ENCODE peak calls at places on chromosomes 7 and 10, in seven cellular contexts. One of them, this sample, is unnamed. For H3K9me3 and H3K4me1, the result is how much of the 10 kb centered on the place peaks cover.

GRCh38 chr10:13560597-13560996 is 26.2 kb upstream of the PRPF18 start:
- DNase-seq in uterus: no peak
- DNase-seq in heart left ventricle: no peak
- DNase-seq in heart right ventricle: no peak
- DNase-seq in RWPE2: no peak
- DNase-seq in cardiac muscle cell: peak
- DNase-seq in ovary: no peak
- DNase-seq in this sample: no peak

GRCh38 chr7:40889099-40889498 is 754.3 kb downstream of the SUGCT start:
- DNase-seq in uterus: no peak
- DNase-seq in heart left ventricle: no peak
- DNase-seq in heart right ventricle: no peak
- DNase-seq in RWPE2: no peak
- DNase-seq in cardiac muscle cell: no peak
- DNase-seq in ovary: no peak
- DNase-seq in this sample: no peak

GRCh38 chr7:29035044-29035740 is 77.1 kb upstream of the TRIL start:
- DNase-seq in uterus: no peak
- DNase-seq in heart left ventricle: no peak
- DNase-seq in heart right ventricle: no peak
- DNase-seq in RWPE2: no peak
- DNase-seq in cardiac muscle cell: peak
- DNase-seq in ovary: no peak
- DNase-seq in this sample: no peak

GRCh38 chr10:94111367-94111766 is 117.6 kb downstream of the PLCE1 start:
- DNase-seq in uterus: no peak
- DNase-seq in heart left ventricle: no peak
- DNase-seq in heart right ventricle: no peak
- DNase-seq in RWPE2: no peak
- DNase-seq in cardiac muscle cell: no peak
- DNase-seq in ovary: no peak
- DNase-seq in this sample: no peak

GRCh38 chr10:74485283-74485682 is 334.3 kb downstream of the ADK start:
- DNase-seq in uterus: no peak
- DNase-seq in heart left ventricle: no peak
- DNase-seq in heart right ventricle: no peak
- DNase-seq in RWPE2: no peak
- DNase-seq in cardiac muscle cell: no peak
- DNase-seq in ovary: no peak
- DNase-seq in this sample: no peak

GRCh38 chr10:66318761-66319160 is 607.1 kb upstream of the LRRTM3 start:
- DNase-seq in uterus: no peak
- DNase-seq in heart left ventricle: no peak
- DNase-seq in heart right ventricle: no peak
- DNase-seq in RWPE2: no peak
- DNase-seq in cardiac muscle cell: no peak
- DNase-seq in ovary: no peak
- DNase-seq in this sample: no peak

GRCh38 chr10:15168781-15169554 is 475 bp upstream of the NMT2 start:
- DNase-seq in uterus: peak
- DNase-seq in heart left ventricle: peak
- DNase-seq in heart right ventricle: peak
- DNase-seq in RWPE2: peak
- DNase-seq in cardiac muscle cell: peak
- DNase-seq in ovary: peak
- DNase-seq in this sample: peak

GRCh38 chr7:12715372-12716133 is 28.1 kb downstream of the ARL4A start:
- DNase-seq in uterus: peak
- DNase-seq in heart left ventricle: peak
- DNase-seq in heart right ventricle: peak
- DNase-seq in RWPE2: peak
- DNase-seq in cardiac muscle cell: peak
- DNase-seq in ovary: peak
- DNase-seq in this sample: no peak

GRCh38 chr7:151631149-151631967 is 111.7 kb upstream of the RHEB start:
- DNase-seq in uterus: peak
- DNase-seq in heart left ventricle: no peak
- DNase-seq in heart right ventricle: no peak
- DNase-seq in RWPE2: no peak
- DNase-seq in cardiac muscle cell: peak
- DNase-seq in ovary: no peak
- DNase-seq in this sample: no peak

GRCh38 chr7:117673367-117673766 is 193.5 kb downstream of the CFTR start:
- DNase-seq in uterus: no peak
- DNase-seq in heart left ventricle: no peak
- DNase-seq in heart right ventricle: peak
- DNase-seq in RWPE2: no peak
- DNase-seq in cardiac muscle cell: peak
- DNase-seq in ovary: peak
- DNase-seq in this sample: no peak

GRCh38 chr7:26850193-26850651 is 14.2 kb downstream of the SKAP2 start:
- DNase-seq in uterus: no peak
- DNase-seq in heart left ventricle: no peak
- DNase-seq in heart right ventricle: no peak
- DNase-seq in RWPE2: no peak
- DNase-seq in cardiac muscle cell: no peak
- DNase-seq in ovary: no peak
- DNase-seq in this sample: no peak

GRCh38 chr7:12207046-12207445 is 4.0 kb upstream of the TMEM106B start:
- DNase-seq in uterus: no peak
- DNase-seq in heart left ventricle: no peak
- DNase-seq in heart right ventricle: no peak
- DNase-seq in RWPE2: no peak
- DNase-seq in cardiac muscle cell: no peak
- DNase-seq in ovary: no peak
- DNase-seq in this sample: no peak

GRCh38 chr7:80724249-80724871 is 85.9 kb downstream of the CD36 start:
- DNase-seq in uterus: no peak
- DNase-seq in heart left ventricle: no peak
- DNase-seq in heart right ventricle: no peak
- DNase-seq in RWPE2: no peak
- DNase-seq in cardiac muscle cell: no peak
- DNase-seq in ovary: no peak
- DNase-seq in this sample: no peak

GRCh38 chr10:72171175-72171630 is 44.6 kb upstream of the ANAPC16 start:
- DNase-seq in uterus: no peak
- DNase-seq in heart left ventricle: no peak
- DNase-seq in heart right ventricle: no peak
- DNase-seq in RWPE2: peak
- DNase-seq in cardiac muscle cell: peak
- DNase-seq in ovary: no peak
- DNase-seq in this sample: no peak

GRCh38 chr7:25950488-25951413 is 201.2 kb upstream of the NFE2L3 start:
- DNase-seq in uterus: peak
- DNase-seq in heart left ventricle: peak
- DNase-seq in heart right ventricle: peak
- DNase-seq in RWPE2: peak
- DNase-seq in cardiac muscle cell: peak
- DNase-seq in ovary: peak
- DNase-seq in this sample: peak

GRCh38 chr10:11896549-11897200 is 73.5 kb downstream of the PROSER2 start:
- DNase-seq in uterus: no peak
- DNase-seq in heart left ventricle: no peak
- DNase-seq in heart right ventricle: no peak
- DNase-seq in RWPE2: no peak
- DNase-seq in cardiac muscle cell: no peak
- DNase-seq in ovary: no peak
- DNase-seq in this sample: no peak

GRCh38 chr10:96556003-96556402 is 30.8 kb downstream of the TM9SF3 start:
- DNase-seq in uterus: no peak
- DNase-seq in heart left ventricle: no peak
- DNase-seq in heart right ventricle: no peak
- DNase-seq in RWPE2: no peak
- DNase-seq in cardiac muscle cell: peak
- DNase-seq in ovary: no peak
- DNase-seq in this sample: no peak

GRCh38 chr7:5495581-5496375 is 72.1 kb upstream of the TNRC18 start:
- DNase-seq in uterus: peak
- DNase-seq in heart left ventricle: peak
- DNase-seq in heart right ventricle: peak
- DNase-seq in RWPE2: no peak
- DNase-seq in cardiac muscle cell: no peak
- DNase-seq in ovary: peak
- DNase-seq in this sample: no peak

GRCh38 chr10:91146146-91146545 is 74.3 kb upstream of the PCGF5 start:
- DNase-seq in uterus: no peak
- DNase-seq in heart left ventricle: no peak
- DNase-seq in heart right ventricle: no peak
- DNase-seq in RWPE2: no peak
- DNase-seq in cardiac muscle cell: no peak
- DNase-seq in ovary: no peak
- DNase-seq in this sample: no peak

GRCh38 chr10:80100116-80100515 is 21.7 kb downstream of the TMEM254 start:
- DNase-seq in uterus: no peak
- DNase-seq in heart left ventricle: no peak
- DNase-seq in heart right ventricle: no peak
- DNase-seq in RWPE2: no peak
- DNase-seq in cardiac muscle cell: no peak
- DNase-seq in ovary: no peak
- DNase-seq in this sample: no peak

GRCh38 chr7:155090647-155091046 is 20.5 kb downstream of the HTR5A start:
- DNase-seq in uterus: no peak
- DNase-seq in heart left ventricle: no peak
- DNase-seq in heart right ventricle: no peak
- DNase-seq in RWPE2: no peak
- DNase-seq in cardiac muscle cell: no peak
- DNase-seq in ovary: no peak
- DNase-seq in this sample: no peak

GRCh38 chr7:132240262-132240661 is 336.0 kb downstream of the PLXNA4 start:
- DNase-seq in uterus: no peak
- DNase-seq in heart left ventricle: no peak
- DNase-seq in heart right ventricle: no peak
- DNase-seq in RWPE2: no peak
- DNase-seq in cardiac muscle cell: no peak
- DNase-seq in ovary: no peak
- DNase-seq in this sample: no peak

GRCh38 chr7:102890292-102890970 is 22.4 kb upstream of the LRRC17 start:
- DNase-seq in uterus: no peak
- DNase-seq in heart left ventricle: peak
- DNase-seq in heart right ventricle: peak
- DNase-seq in RWPE2: no peak
- DNase-seq in cardiac muscle cell: peak
- DNase-seq in ovary: no peak
- DNase-seq in this sample: no peak

GRCh38 chr10:71880425-71881306 is 29.6 kb upstream of the PSAP start:
- DNase-seq in uterus: no peak
- DNase-seq in heart left ventricle: peak
- DNase-seq in heart right ventricle: no peak
- DNase-seq in RWPE2: no peak
- DNase-seq in cardiac muscle cell: no peak
- DNase-seq in ovary: no peak
- DNase-seq in this sample: no peak

GRCh38 chr7:67589178-67589577 is 592.5 kb downstream of the TYW1 start:
- DNase-seq in uterus: no peak
- DNase-seq in heart left ventricle: no peak
- DNase-seq in heart right ventricle: no peak
- DNase-seq in RWPE2: no peak
- DNase-seq in cardiac muscle cell: no peak
- DNase-seq in ovary: no peak
- DNase-seq in this sample: no peak

DNA sequence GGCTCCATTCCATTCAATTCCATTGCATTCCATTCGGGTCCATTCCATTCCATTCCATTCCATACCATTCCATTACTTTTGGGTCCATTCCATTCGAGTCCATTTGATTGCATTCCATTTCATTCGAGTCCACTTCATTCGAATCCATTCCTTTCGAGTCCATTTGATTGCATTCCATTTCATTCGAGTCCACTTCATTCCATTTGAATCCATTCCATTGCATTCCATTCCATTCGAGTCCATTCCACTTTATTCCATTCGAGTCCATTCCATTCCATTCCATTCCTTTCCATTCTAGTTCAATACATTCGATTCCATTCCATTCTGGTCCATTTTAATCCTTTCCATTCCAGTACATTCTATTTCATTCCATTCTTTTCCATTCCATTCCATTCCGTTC is 334.0 kb downstream of the ZNF33B start:
- DNase-seq in uterus: no peak
- DNase-seq in heart left ventricle: no peak
- DNase-seq in heart right ventricle: no peak
- DNase-seq in RWPE2: no peak
- DNase-seq in cardiac muscle cell: no peak
- DNase-seq in ovary: no peak
- DNase-seq in this sample: no peak
- H3K9me3 ChIP-seq in uterus: under half
- H3K9me3 ChIP-seq in heart left ventricle: half or more
- H3K9me3 ChIP-seq in heart right ventricle: half or more
- H3K9me3 ChIP-seq in RWPE2: under half
- H3K9me3 ChIP-seq in cardiac muscle cell: under half
- H3K9me3 ChIP-seq in ovary: under half
- H3K9me3 ChIP-seq in this sample: under half

DNA sequence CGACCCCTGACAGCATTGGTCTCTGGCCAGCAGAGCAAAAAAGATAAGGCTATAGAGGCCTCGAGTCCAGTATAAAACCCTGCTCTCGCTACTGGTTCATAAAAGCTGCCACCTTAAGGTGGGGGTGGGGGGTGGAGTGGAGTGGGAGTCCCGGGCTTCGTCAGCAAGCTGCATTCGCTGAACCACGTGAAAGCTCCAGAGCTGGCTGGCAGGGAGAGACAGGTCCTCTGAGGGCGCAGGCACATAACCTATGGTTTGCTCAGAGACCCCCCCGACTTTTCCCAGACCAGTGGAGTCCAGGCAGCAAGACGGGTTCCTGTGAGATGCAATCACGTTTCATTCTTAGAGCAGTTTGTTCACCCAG is 1.4 kb downstream of the KAZALD1 start:
- DNase-seq in uterus: no peak
- DNase-seq in heart left ventricle: no peak
- DNase-seq in heart right ventricle: no peak
- DNase-seq in RWPE2: no peak
- DNase-seq in cardiac muscle cell: no peak
- DNase-seq in ovary: no peak
- DNase-seq in this sample: no peak
- H3K4me1 ChIP-seq in uterus: under half
- H3K4me1 ChIP-seq in heart left ventricle: half or more
- H3K4me1 ChIP-seq in heart right ventricle: under half
- H3K4me1 ChIP-seq in RWPE2: under half
- H3K4me1 ChIP-seq in cardiac muscle cell: under half
- H3K4me1 ChIP-seq in ovary: under half
- H3K4me1 ChIP-seq in this sample: under half

GRCh38 chr10:121005948-121006587 is 154.9 kb downstream of the WDR11 start:
- DNase-seq in uterus: no peak
- DNase-seq in heart left ventricle: no peak
- DNase-seq in heart right ventricle: no peak
- DNase-seq in RWPE2: no peak
- DNase-seq in cardiac muscle cell: no peak
- DNase-seq in ovary: no peak
- DNase-seq in this sample: no peak
- H3K9me3 ChIP-seq in uterus: under half
- H3K9me3 ChIP-seq in heart left ventricle: under half
- H3K9me3 ChIP-seq in heart right ventricle: under half
- H3K9me3 ChIP-seq in RWPE2: under half
- H3K9me3 ChIP-seq in cardiac muscle cell: under half
- H3K9me3 ChIP-seq in ovary: under half
- H3K9me3 ChIP-seq in this sample: under half

DNA sequence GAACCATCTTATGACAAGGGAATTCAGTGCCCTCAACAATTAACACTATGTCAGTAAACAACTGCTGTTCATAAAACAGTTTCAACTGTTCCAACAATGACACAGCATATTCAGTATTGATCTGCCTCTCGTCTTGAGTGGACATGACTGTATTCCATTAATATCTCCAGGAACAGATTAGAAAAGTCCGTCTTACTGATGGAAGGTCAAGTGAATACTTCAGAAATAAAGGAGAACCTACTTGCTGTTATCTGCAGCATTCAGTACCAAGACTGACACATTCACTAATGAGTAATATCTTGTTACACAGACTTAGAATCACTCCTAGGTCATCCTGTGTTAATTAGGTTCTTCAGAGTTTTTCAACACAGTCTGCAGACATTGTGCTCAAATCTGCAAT is 12.1 kb downstream of the KBTBD2 start:
- DNase-seq in uterus: no peak
- DNase-seq in heart left ventricle: no peak
- DNase-seq in heart right ventricle: no peak
- DNase-seq in RWPE2: no peak
- DNase-seq in cardiac muscle cell: peak
- DNase-seq in ovary: no peak
- DNase-seq in this sample: no peak
- H3K4me1 ChIP-seq in uterus: under half
- H3K4me1 ChIP-seq in heart left ventricle: half or more
- H3K4me1 ChIP-seq in heart right ventricle: half or more
- H3K4me1 ChIP-seq in RWPE2: under half
- H3K4me1 ChIP-seq in cardiac muscle cell: half or more
- H3K4me1 ChIP-seq in ovary: under half
- H3K4me1 ChIP-seq in this sample: under half

This sample was measured in CD8-positive, alpha-beta memory T cell.